ENCODE peak calls at places on chromosomes 5 and 9, in four cellular contexts. One of them, this sample, is unnamed.

GRCh38 chr5:112551437-112552018 is 132.5 kb upstream of the EPB41L4A start:
- DNase-seq in NCI-H1105: peak; percentile 14
- DNase-seq in left ventricle myocardium inferior: no peak
- DNase-seq in Calu3: peak; percentile 64
- DNase-seq in this sample: peak; percentile 58

GRCh38 chr9:36928670-36929349 is 105.3 kb downstream of the PAX5 start:
- DNase-seq in NCI-H1105: no peak
- DNase-seq in left ventricle myocardium inferior: no peak
- DNase-seq in Calu3: no peak
- DNase-seq in this sample: no peak

GRCh38 chr5:54651482-54652076 is 134.0 kb downstream of the SNX18 start:
- DNase-seq in NCI-H1105: peak; percentile 70
- DNase-seq in left ventricle myocardium inferior: peak; percentile 88
- DNase-seq in Calu3: peak; percentile 86
- DNase-seq in this sample: no peak

GRCh38 chr5:125190232-125191051 is 444.0 kb upstream of the ZNF608 start:
- DNase-seq in NCI-H1105: no peak
- DNase-seq in left ventricle myocardium inferior: no peak
- DNase-seq in Calu3: no peak
- DNase-seq in this sample: no peak

GRCh38 chr9:135930446-135931345 is 23.4 kb upstream of the CAMSAP1 start:
- DNase-seq in NCI-H1105: no peak
- DNase-seq in left ventricle myocardium inferior: no peak
- DNase-seq in Calu3: no peak
- DNase-seq in this sample: no peak

GRCh38 chr9:114746591-114746990 is 59.2 kb downstream of the TNFSF15 start:
- DNase-seq in NCI-H1105: no peak
- DNase-seq in left ventricle myocardium inferior: no peak
- DNase-seq in Calu3: no peak
- DNase-seq in this sample: no peak

GRCh38 chr9:12884736-12885395 is 110.0 kb downstream of the LURAP1L start:
- DNase-seq in NCI-H1105: no peak
- DNase-seq in left ventricle myocardium inferior: no peak
- DNase-seq in Calu3: peak; percentile 22
- DNase-seq in this sample: no peak

GRCh38 chr5:115774684-115775083 is 41.8 kb downstream of the CDO1 start:
- DNase-seq in NCI-H1105: no peak
- DNase-seq in left ventricle myocardium inferior: peak; percentile 24
- DNase-seq in Calu3: no peak
- DNase-seq in this sample: no peak

GRCh38 chr9:122227576-122227903 is 1.2 kb downstream of the LHX6 start:
- DNase-seq in NCI-H1105: no peak
- DNase-seq in left ventricle myocardium inferior: no peak
- DNase-seq in Calu3: no peak
- DNase-seq in this sample: no peak

GRCh38 chr5:7146886-7147285 is 249.1 kb upstream of the ADCY2 start:
- DNase-seq in NCI-H1105: no peak
- DNase-seq in left ventricle myocardium inferior: no peak
- DNase-seq in Calu3: peak; percentile 9
- DNase-seq in this sample: no peak

GRCh38 chr5:1508679-1509290 is 15.0 kb downstream of the LPCAT1 start:
- DNase-seq in NCI-H1105: no peak
- DNase-seq in left ventricle myocardium inferior: peak; percentile 10
- DNase-seq in Calu3: no peak
- DNase-seq in this sample: no peak

GRCh38 chr9:93642961-93643360 is 66.6 kb downstream of the PHF2 start:
- DNase-seq in NCI-H1105: no peak
- DNase-seq in left ventricle myocardium inferior: no peak
- DNase-seq in Calu3: no peak
- DNase-seq in this sample: no peak

GRCh38 chr5:122982376-122982775 is 54.1 kb downstream of the PPIC start:
- DNase-seq in NCI-H1105: no peak
- DNase-seq in left ventricle myocardium inferior: no peak
- DNase-seq in Calu3: no peak
- DNase-seq in this sample: no peak

GRCh38 chr5:62124266-62124665 is 181.7 kb upstream of the KIF2A start:
- DNase-seq in NCI-H1105: no peak
- DNase-seq in left ventricle myocardium inferior: no peak
- DNase-seq in Calu3: no peak
- DNase-seq in this sample: no peak

GRCh38 chr5:1259806-1260480 is 34.8 kb downstream of the SLC6A18 start:
- DNase-seq in NCI-H1105: no peak
- DNase-seq in left ventricle myocardium inferior: no peak
- DNase-seq in Calu3: no peak
- DNase-seq in this sample: no peak

GRCh38 chr9:126417007-126417406 is 90.4 kb downstream of the MVB12B start:
- DNase-seq in NCI-H1105: no peak
- DNase-seq in left ventricle myocardium inferior: no peak
- DNase-seq in Calu3: no peak
- DNase-seq in this sample: no peak

GRCh38 chr9:129281506-129282145 is 103.6 kb upstream of the IER5L start:
- DNase-seq in NCI-H1105: no peak
- DNase-seq in left ventricle myocardium inferior: no peak
- DNase-seq in Calu3: no peak
- DNase-seq in this sample: no peak

GRCh38 chr5:109612278-109612905 is 77.3 kb upstream of the MAN2A1 start:
- DNase-seq in NCI-H1105: no peak
- DNase-seq in left ventricle myocardium inferior: no peak
- DNase-seq in Calu3: no peak
- DNase-seq in this sample: no peak

GRCh38 chr9:120368799-120369198 is 211.2 kb downstream of the CDK5RAP2 start:
- DNase-seq in NCI-H1105: no peak
- DNase-seq in left ventricle myocardium inferior: no peak
- DNase-seq in Calu3: no peak
- DNase-seq in this sample: peak; percentile 10

GRCh38 chr5:142472306-142472951 is 147.6 kb upstream of the SPRY4 start:
- DNase-seq in NCI-H1105: no peak
- DNase-seq in left ventricle myocardium inferior: no peak
- DNase-seq in Calu3: peak; percentile 56
- DNase-seq in this sample: peak; percentile 75

GRCh38 chr5:133957591-133957990 is 10.8 kb downstream of the C5orf15 start:
- DNase-seq in NCI-H1105: no peak
- DNase-seq in left ventricle myocardium inferior: no peak
- DNase-seq in Calu3: no peak
- DNase-seq in this sample: no peak

GRCh38 chr5:66912787-66913186 is 283.8 kb downstream of the CD180 start:
- DNase-seq in NCI-H1105: no peak
- DNase-seq in left ventricle myocardium inferior: no peak
- DNase-seq in Calu3: no peak
- DNase-seq in this sample: peak; percentile 8

This sample was measured in Jurkat, Clone E6-1.